ENCODE peak calls at places on chromosomes 6 and 20, in seven cellular contexts. S is tibial artery; U is fibroblast of pulmonary artery; Y is stimulated activated CD4-positive, alpha-beta T cell treated with anti-CD3 and anti-CD28 coated beads, Interleukin-1b, Interleukin-23, amount 100 ng/mL, for 4 hours; K is activated CD4-positive, alpha-beta memory T cell treated with anti-CD3 and anti-CD28 coated beads, Interleukin-2, amount 10 ng/mL, durations not matched to agents 7 days and 5 days; N is neural progenitor cell; V is kidney glomerular epithelial cell. D is an unnamed sample.

GRCh38 chr6:26249959-26250805 is 114.8 kb upstream of the BTN3A2 start:
- DNase-seq in S (no peak), U (peak), Y (no peak), K (peak), N (peak), V (peak), D (peak)

GRCh38 chr6:157267109-157267611 is 56.2 kb downstream of the TMEM242 start:
- DNase-seq in S (no peak), U (no peak), Y (no peak), K (no peak), N (peak), V (no peak), D (no peak)

GRCh38 chr6:106927531-106928398 is 46.8 kb downstream of the CD24 start:
- DNase-seq in S (no peak), U (peak), Y (peak), K (peak), N (peak), V (peak), D (peak)

GRCh38 chr6:19851273-19852089 is 14.3 kb downstream of the ID4 start:
- DNase-seq in S (no peak), U (peak), Y (no peak), K (no peak), N (peak), V (peak), D (no peak)

GRCh38 chr6:79946773-79947190 is 571 bp downstream of the ELOVL4 start:
- DNase-seq in S (no peak), U (peak), Y (no peak), K (peak), N (peak), V (no peak), D (no peak)

GRCh38 chr6:106547961-106548453 is 81.3 kb downstream of the RTN4IP1 start:
- DNase-seq in S (no peak), U (peak), Y (peak), K (no peak), N (no peak), V (peak), D (no peak)

GRCh38 chr6:24451581-24452041 is 37.8 kb downstream of the GPLD1 start:
- DNase-seq in S (no peak), U (no peak), Y (no peak), K (no peak), N (no peak), V (no peak), D (no peak)

GRCh38 chr20:58715709-58716475 is 23.3 kb downstream of the NPEPL1 start:
- DNase-seq in S (no peak), U (no peak), Y (no peak), K (no peak), N (no peak), V (no peak), D (no peak)

GRCh38 chr20:34525709-34526416 is 9.6 kb downstream of the DYNLRB1 start:
- DNase-seq in S (peak), U (peak), Y (no peak), K (no peak), N (no peak), V (peak), D (no peak)

GRCh38 chr6:112289039-112289566 is 34.7 kb upstream of the LAMA4 start:
- DNase-seq in S (peak), U (peak), Y (no peak), K (no peak), N (peak), V (no peak), D (no peak)

GRCh38 chr6:44272999-44273566 is 2.8 kb downstream of the TMEM151B start:
- DNase-seq in S (no peak), U (no peak), Y (no peak), K (no peak), N (no peak), V (no peak), D (no peak)

GRCh38 chr6:115441671-115442070 is 619.0 kb downstream of the FRK start:
- DNase-seq in S (no peak), U (peak), Y (no peak), K (no peak), N (no peak), V (no peak), D (no peak)

GRCh38 chr6:43812850-43813584 is 43.0 kb downstream of the VEGFA start:
- DNase-seq in S (no peak), U (no peak), Y (no peak), K (peak), N (peak), V (no peak), D (no peak)

GRCh38 chr20:43752561-43753301 is 25.9 kb upstream of the GTSF1L start:
- DNase-seq in S (no peak), U (peak), Y (no peak), K (peak), N (no peak), V (peak), D (no peak)

GRCh38 chr6:78605909-78606446 is 261.4 kb upstream of the IRAK1BP1 start:
- DNase-seq in S (no peak), U (peak), Y (no peak), K (no peak), N (no peak), V (peak), D (no peak)

GRCh38 chr6:49462071-49462470 is 982 bp downstream of the MMUT start:
- DNase-seq in S (no peak), U (no peak), Y (no peak), K (no peak), N (no peak), V (no peak), D (peak)

GRCh38 chr6:47567586-47567985 is 90.0 kb downstream of the CD2AP start:
- DNase-seq in S (no peak), U (no peak), Y (no peak), K (no peak), N (no peak), V (no peak), D (no peak)

GRCh38 chr6:150865043-150865405 is 478 bp upstream of the MTHFD1L start:
- DNase-seq in S (no peak), U (no peak), Y (no peak), K (no peak), N (no peak), V (no peak), D (no peak)

GRCh38 chr6:72649032-72649984 is 27.4 kb downstream of the KCNQ5 start:
- DNase-seq in S (no peak), U (peak), Y (no peak), K (no peak), N (no peak), V (peak), D (no peak)

GRCh38 chr20:10508468-10509251 is 73.6 kb downstream of the SLX4IP start:
- DNase-seq in S (peak), U (peak), Y (no peak), K (no peak), N (no peak), V (peak), D (no peak)

GRCh38 chr6:108353853-108354252 is 59.0 kb downstream of the AFG1L start:
- DNase-seq in S (no peak), U (peak), Y (no peak), K (no peak), N (no peak), V (no peak), D (no peak)

GRCh38 chr6:23228439-23229024 is 659.2 kb downstream of the HDGFL1 start:
- DNase-seq in S (no peak), U (no peak), Y (no peak), K (no peak), N (no peak), V (no peak), D (no peak)

GRCh38 chr6:165274611-165275010 is 34.8 kb downstream of the C6orf118 start:
- DNase-seq in S (no peak), U (no peak), Y (no peak), K (no peak), N (no peak), V (no peak), D (no peak)

GRCh38 chr6:136092897-136093296 is 157.2 kb downstream of the MTFR2 start:
- DNase-seq in S (no peak), U (no peak), Y (no peak), K (no peak), N (no peak), V (no peak), D (no peak)

GRCh38 chr6:10413850-10414765 is 766 bp downstream of the TFAP2A start:
- DNase-seq in S (no peak), U (peak), Y (no peak), K (no peak), N (peak), V (no peak), D (no peak)

GRCh38 chr6:70166088-70166958 is 136.6 kb downstream of the COL9A1 start:
- DNase-seq in S (peak), U (peak), Y (no peak), K (peak), N (peak), V (peak), D (no peak)

GRCh38 chr6:40743690-40744446 is 156.7 kb upstream of the LRFN2 start:
- DNase-seq in S (no peak), U (no peak), Y (no peak), K (no peak), N (no peak), V (no peak), D (no peak)

GRCh38 chr6:126063512-126064146 is 77.3 kb downstream of the TRMT11 start:
- DNase-seq in S (no peak), U (no peak), Y (no peak), K (no peak), N (no peak), V (no peak), D (no peak)

GRCh38 chr20:58133020-58133419 is 95.4 kb downstream of the ANKRD60 start:
- DNase-seq in S (no peak), U (no peak), Y (no peak), K (no peak), N (no peak), V (no peak), D (no peak)

GRCh38 chr20:64151634-64152530 is 12.4 kb upstream of the MYT1 start:
- DNase-seq in S (no peak), U (no peak), Y (no peak), K (no peak), N (peak), V (no peak), D (no peak)

GRCh38 chr6:52420668-52421358 is 671 bp downstream of the EFHC1 start:
- DNase-seq in S (no peak), U (peak), Y (no peak), K (no peak), N (peak), V (peak), D (peak)